ENCODE peak calls at places on chromosomes 5 and 9, in five cellular contexts. Q is activated CD4-positive, alpha-beta T cell treated with anti-CD3 and anti-CD28 coated beads for 24 hours; F is iris pigment epithelial cell; W is psoas muscle; U is naive B cell. R is an unnamed sample.

GRCh38 chr5:119708076-119708790 is 78.9 kb downstream of the FAM170A start:
- DNase-seq in U (no peak), Q (no peak), F (no peak), W (peak), R (no peak)

GRCh38 chr5:34740306-34740891 is 84.3 kb downstream of the RAI14 start:
- DNase-seq in Q (no peak), F (no peak), U (no peak), W (no peak), R (no peak)

GRCh38 chr9:22010881-22011625 is 1.9 kb upstream of the CDKN2B start:
- DNase-seq in F (no peak), U (no peak), W (no peak), Q (no peak), R (no peak)

GRCh38 chr5:87572611-87573010 is 159.9 kb upstream of the CCNH start:
- DNase-seq in W (no peak), U (no peak), F (no peak), Q (no peak), R (no peak)

GRCh38 chr5:132487095-132487428 is 3.5 kb downstream of the IRF1 start:
- DNase-seq in F (no peak), U (no peak), W (no peak), Q (no peak), R (no peak)

GRCh38 chr9:121670447-121670846 is 19.0 kb downstream of the DAB2IP start:
- DNase-seq in F (peak), W (peak), U (no peak), Q (no peak), R (no peak)

GRCh38 chr9:70010015-70010414 is 33.6 kb upstream of the MAMDC2 start:
- DNase-seq in Q (no peak), W (no peak), F (no peak), U (no peak), R (no peak)

GRCh38 chr9:6433405-6433804 is 20.4 kb downstream of the UHRF2 start:
- DNase-seq in W (no peak), U (no peak), F (peak), Q (no peak), R (no peak)

GRCh38 chr9:123678038-123678877 is 251.7 kb downstream of the DENND1A start:
- DNase-seq in Q (no peak), U (no peak), F (no peak), W (no peak), R (no peak)

GRCh38 chr9:113652355-113653152 is 189.0 kb downstream of the RGS3 start:
- DNase-seq in F (no peak), U (no peak), Q (no peak), W (no peak), R (no peak)

GRCh38 chr9:34563262-34563661 is 26.3 kb downstream of the CNTFR start:
- DNase-seq in Q (no peak), U (no peak), W (no peak), F (no peak), R (no peak)

GRCh38 chr9:86580688-86581087 is 226.5 kb upstream of the TUT7 start:
- DNase-seq in F (no peak), W (no peak), Q (no peak), U (no peak), R (no peak)

GRCh38 chr5:159050408-159051091 is 49.2 kb downstream of the EBF1 start:
- DNase-seq in W (no peak), Q (no peak), F (peak), U (peak), R (no peak)

GRCh38 chr5:72586788-72587530 is 79.7 kb upstream of the ZNF366 start:
- DNase-seq in Q (no peak), F (peak), W (no peak), U (no peak), R (no peak)

GRCh38 chr9:134896834-134897583 is 16.4 kb downstream of the FCN2 start:
- DNase-seq in Q (no peak), U (no peak), W (no peak), F (no peak), R (no peak)

GRCh38 chr5:7634837-7635236 is 216.1 kb downstream of the CFAP90 start:
- DNase-seq in U (no peak), F (no peak), Q (no peak), W (no peak), R (no peak)

GRCh38 chr5:53983568-53984465 is 326.6 kb downstream of the ARL15 start:
- DNase-seq in W (no peak), Q (no peak), U (no peak), F (peak), R (no peak)

GRCh38 chr9:116149844-116150243 is 3.7 kb upstream of the PAPPA start:
- DNase-seq in W (no peak), U (no peak), F (peak), Q (no peak), R (no peak)

GRCh38 chr5:101806410-101806809 is 489.7 kb downstream of the SLCO4C1 start:
- DNase-seq in F (no peak), W (no peak), U (no peak), Q (no peak), R (no peak)

GRCh38 chr5:172837640-172838039 is 3.6 kb downstream of the ERGIC1 start:
- DNase-seq in Q (no peak), F (no peak), U (peak), W (peak), R (peak)

GRCh38 chr5:77266291-77266690 is 55.8 kb downstream of the PDE8B start:
- DNase-seq in W (no peak), F (peak), Q (no peak), U (no peak), R (no peak)